ENCODE peak calls at places on chromosomes 4 and X, in seven cellular contexts. A, Y, M, E, T, G and C are unnamed samples.

GRCh38 chr4:56786955-56787354 is 34.5 kb downstream of the SPINK2 start:
- DNase-seq in Y (no peak), G (no peak), A (peak; percentile 50), T (no peak), E (peak; percentile 76), M (no peak), C (no peak)

GRCh38 chr4:118920247-118920646 is 31.6 kb downstream of the SYNPO2 start:
- DNase-seq in A (no peak), Y (no peak), M (peak; percentile 79), E (no peak), G (no peak), T (no peak), C (no peak)

GRCh38 chrX:107619836-107620235 is 8.5 kb upstream of the PRPS1 start:
- DNase-seq in A (peak; percentile 59), T (no peak), E (no peak), Y (no peak), G (no peak), M (no peak), C (no peak)

GRCh38 chr4:26032142-26032541 is 118.1 kb downstream of the SMIM20 start:
- DNase-seq in Y (no peak), M (no peak), E (peak; percentile 83), G (no peak), T (no peak), A (no peak), C (no peak)

GRCh38 chr4:39883645-39884044 is 94.1 kb downstream of the PDS5A start:
- DNase-seq in G (no peak), A (no peak), Y (no peak), E (peak; percentile 27), T (no peak), M (no peak), C (no peak)

GRCh38 chr4:180827193-180827592 is 1416.0 kb upstream of the TENM3 start:
- DNase-seq in T (no peak), Y (no peak), E (peak; percentile 61), A (no peak), G (no peak), M (no peak), C (no peak)

GRCh38 chrX:51893931-51894696 is 691 bp downstream of the MAGED1 start:
- DNase-seq in E (peak; percentile 53), Y (no peak), G (peak; percentile 5), T (no peak), M (peak; percentile 56), A (no peak), C (no peak)

GRCh38 chr4:82984459-82984858 is 26.2 kb downstream of the LIN54 start:
- DNase-seq in T (no peak), M (no peak), Y (no peak), A (no peak), E (peak; percentile 46), G (no peak), C (no peak)

GRCh38 chrX:23737413-23737812 is 5.7 kb downstream of the ACOT9 start:
- DNase-seq in E (peak; percentile 52), M (no peak), T (no peak), A (no peak), Y (no peak), G (no peak), C (no peak)

GRCh38 chr4:183905593-183906485 is 732 bp downstream of the STOX2 start:
- DNase-seq in T (peak; percentile 51), A (no peak), G (no peak), E (peak; percentile 32), Y (no peak), M (peak; percentile 58), C (no peak)

GRCh38 chr4:108991929-108992328 is 229.1 kb upstream of the ETNPPL start:
- DNase-seq in T (no peak), M (no peak), Y (no peak), E (peak; percentile 70), A (no peak), G (no peak), C (no peak)

GRCh38 chrX:97399400-97399799 is 515.7 kb downstream of the RPA4 start:
- DNase-seq in E (peak; percentile 49), A (no peak), T (no peak), Y (no peak), M (no peak), G (peak; percentile 14), C (no peak)

GRCh38 chrX:112687189-112687691 is 7.5 kb upstream of the LHFPL1 start:
- DNase-seq in E (peak; percentile 74), T (no peak), G (no peak), M (no peak), Y (no peak), A (no peak), C (no peak)

GRCh38 chrX:105331244-105331643 is 110.8 kb upstream of the TEX13A start:
- DNase-seq in E (no peak), A (no peak), G (no peak), Y (no peak), M (no peak), T (no peak), C (no peak)

GRCh38 chr4:172892300-172892699 is 276.3 kb upstream of the GALNT7 start:
- DNase-seq in E (peak; percentile 25), M (no peak), A (no peak), Y (no peak), T (no peak), G (no peak), C (no peak)

GRCh38 chr4:85823295-85823694 is 348.3 kb downstream of the ARHGAP24 start:
- DNase-seq in M (peak; percentile 59), G (no peak), T (no peak), E (peak; percentile 73), Y (no peak), A (no peak), C (no peak)

GRCh38 chr4:94758700-94759399 is 1.1 kb downstream of the BMPR1B start:
- DNase-seq in G (no peak), A (no peak), Y (no peak), M (peak; percentile 2), E (peak; percentile 26), T (no peak), C (no peak)

GRCh38 chrX:150868625-150869024 is 29.8 kb downstream of the CD99L2 start:
- DNase-seq in E (no peak), Y (no peak), M (no peak), G (no peak), T (no peak), A (no peak), C (no peak)

GRCh38 chr4:158821228-158822009 is 52.6 kb downstream of the FNIP2 start:
- DNase-seq in T (peak; percentile 55), Y (peak; percentile 36), E (peak; percentile 78), M (no peak), A (no peak), G (no peak), C (no peak)
- H3K4me1 ChIP-seq in T (peaks cover 22% of the 10 kb centered on the region), Y (peaks cover 25% of the 10 kb centered on the region), E (peaks cover 52% of the 10 kb centered on the region), M (peaks cover 47% of the 10 kb centered on the region), A (peaks cover 46% of the 10 kb centered on the region), G (peaks cover 17% of the 10 kb centered on the region), C (peaks cover 2% of the 10 kb centered on the region)

DNA sequence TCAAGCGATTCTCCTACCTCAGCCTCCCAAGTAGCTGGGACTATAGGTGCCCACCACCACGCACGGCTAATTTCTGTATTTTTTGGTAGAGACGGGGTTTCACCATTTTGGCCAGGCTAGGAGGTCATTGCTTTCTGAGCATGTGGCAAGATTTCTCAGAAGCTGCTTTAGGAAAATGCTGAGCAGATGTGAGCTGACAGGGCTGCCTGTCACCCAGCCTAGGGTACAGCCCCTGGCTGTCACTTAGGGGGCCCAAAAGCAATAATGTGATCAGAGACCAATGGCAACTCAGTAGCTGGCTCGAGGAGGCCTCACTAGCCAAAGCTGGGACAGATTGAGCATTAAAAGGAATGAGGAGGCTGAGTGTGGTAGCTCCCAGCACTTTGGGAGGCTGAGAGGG is 64.8 kb downstream of the TNIP2 start:
- DNase-seq in Y (no peak), M (no peak), A (no peak), T (no peak), G (no peak), E (no peak), C (no peak)
- H3K4me1 ChIP-seq in Y (no peaks in the 10 kb centered on the region), M (peaks cover 3% of the 10 kb centered on the region), A (no peaks in the 10 kb centered on the region), T (no peaks in the 10 kb centered on the region), G (no peaks in the 10 kb centered on the region), E (no peaks in the 10 kb centered on the region), C (no peaks in the 10 kb centered on the region)

DNA sequence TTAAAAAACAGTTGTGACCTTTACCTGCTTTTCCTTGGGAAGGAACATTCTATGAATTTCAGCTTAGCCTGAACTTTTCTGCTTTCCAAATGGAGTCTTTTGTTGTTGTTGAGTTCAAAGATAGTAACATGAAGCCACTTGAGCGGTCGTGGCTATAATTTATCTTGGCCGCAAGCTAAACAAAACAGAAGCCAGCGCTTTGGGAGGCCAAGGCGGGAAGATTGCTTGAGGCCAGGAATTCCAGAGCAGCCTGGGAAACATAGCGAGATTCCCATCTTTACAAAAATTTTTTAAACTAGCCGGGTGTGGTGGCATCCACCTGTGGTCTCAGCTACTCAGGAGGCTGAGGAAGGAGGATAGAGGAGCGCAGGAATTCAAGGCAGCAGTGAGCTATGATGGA is 29.9 kb downstream of the TKTL1 start:
- DNase-seq in A (no peak), T (no peak), Y (no peak), E (no peak), G (no peak), M (peak; percentile 33), C (no peak)
- H3K4me1 ChIP-seq in A (no peaks in the 10 kb centered on the region), T (no peaks in the 10 kb centered on the region), Y (no peaks in the 10 kb centered on the region), E (peaks cover 8% of the 10 kb centered on the region), G (peaks cover 38% of the 10 kb centered on the region), M (peaks cover 4% of the 10 kb centered on the region), C (peaks cover 20% of the 10 kb centered on the region)

GRCh38 chrX:79159800-79160199 is 15.3 kb downstream of the GPR174 start:
- DNase-seq in E (no peak), M (no peak), G (no peak), Y (no peak), A (no peak), T (no peak), C (no peak)
- H3K4me1 ChIP-seq in E (no peaks in the 10 kb centered on the region), M (peaks cover 4% of the 10 kb centered on the region), G (peaks cover 67% of the 10 kb centered on the region), Y (no peaks in the 10 kb centered on the region), A (no peaks in the 10 kb centered on the region), T (no peaks in the 10 kb centered on the region), C (no peaks in the 10 kb centered on the region)

GRCh38 chr4:149166886-149167285 is 648.8 kb downstream of the IQCM start:
- DNase-seq in T (no peak), M (no peak), E (peak; percentile 31), A (no peak), Y (no peak), G (no peak), C (no peak)

GRCh38 chr4:149164282-149164681 is 651.4 kb downstream of the IQCM start:
- DNase-seq in M (no peak), Y (no peak), A (no peak), G (no peak), T (no peak), E (peak; percentile 61), C (no peak)

GRCh38 chr4:149166365-149166764 is 649.3 kb downstream of the IQCM start:
- DNase-seq in Y (no peak), G (no peak), M (no peak), A (no peak), E (peak; percentile 19), T (no peak), C (no peak)

GRCh38 chr4:149173241-149174013 is 642.2 kb downstream of the IQCM start:
- DNase-seq in E (no peak), A (no peak), M (no peak), T (no peak), G (no peak), Y (no peak), C (no peak)

DNA sequence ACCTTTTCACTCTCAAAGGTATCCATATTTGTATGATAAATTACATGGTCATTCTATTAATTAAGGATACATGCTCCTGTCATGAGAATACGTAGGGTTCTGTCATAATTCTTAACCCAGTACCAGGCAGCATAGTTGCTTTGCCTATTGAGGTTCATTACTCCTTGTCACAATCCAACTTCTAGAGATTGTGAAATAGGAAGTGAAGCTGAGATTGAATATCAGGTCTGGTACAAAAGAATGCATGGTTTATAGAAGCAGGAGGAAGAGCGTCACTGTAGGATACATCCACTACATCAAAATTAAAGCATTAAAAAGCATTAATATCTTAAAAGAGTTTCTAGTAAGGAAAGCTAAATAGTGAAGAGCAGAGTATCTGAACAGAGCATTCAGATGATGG is 647.0 kb downstream of the IQCM start:
- DNase-seq in T (no peak), A (no peak), M (no peak), G (no peak), E (no peak), Y (no peak), C (no peak)
- H3K4me1 ChIP-seq in T (no peaks in the 10 kb centered on the region), A (peaks cover 30% of the 10 kb centered on the region), M (no peaks in the 10 kb centered on the region), G (no peaks in the 10 kb centered on the region), E (peaks cover 38% of the 10 kb centered on the region), Y (no peaks in the 10 kb centered on the region), C (no peaks in the 10 kb centered on the region)